ENCODE peak calls at places on chromosomes 3 and 15, in eight cellular contexts. L is NCI-H510A treated with DMSO at 0.1 percent for 48 hours; J is lower leg skin; O is activated T-helper 1 cell treated with anti-CD3 and anti-CD28 coated beads, Interleukin-12 subunit alpha, Interleukin-12 subunit beta, Interleukin-2, Interleukin-4 antibody, amounts not matched to agents 30 ng/mL and 10 ng/mL and 1 ng/mL, durations not matched to agents 14 hours and 24 hours and 36 hours; Q is DMS153; D is activated naive CD4-positive, alpha-beta T cell; C is SK-N-SH; A is BJ. P is an unnamed sample.
A peak's percentile ranks its signal among the peaks of the same experiment; 100 is the strongest.

GRCh38 chr3:72629191-72629611 is 219.0 kb downstream of the SHQ1 start:
- DNase-seq in L (no peak), J (no peak), O (no peak), Q (no peak), D (no peak), C (no peak), A (no peak), P (no peak)

GRCh38 chr15:63038926-63039673 is 3.4 kb upstream of the TPM1 start:
- DNase-seq in L (no peak), J (no peak), O (no peak), Q (no peak), D (no peak), C (no peak), A (peak; percentile 86), P (no peak)

GRCh38 chr15:85704021-85704420 is 90.7 kb downstream of the KLHL25 start:
- DNase-seq in L (no peak), J (no peak), O (no peak), Q (no peak), D (no peak), C (no peak), A (no peak), P (no peak)

GRCh38 chr15:65258863-65259262 is 27.8 kb downstream of the PARP16 start:
- DNase-seq in L (no peak), J (peak; percentile 70), O (no peak), Q (no peak), D (no peak), C (no peak), A (peak; percentile 34), P (no peak)

GRCh38 chr3:151864423-151865101 is 8.9 kb upstream of the SUCNR1 start:
- DNase-seq in L (no peak), J (no peak), O (no peak), Q (no peak), D (no peak), C (no peak), A (peak; percentile 87), P (no peak)

GRCh38 chr15:89492111-89492641 is 4.2 kb downstream of the RHCG start:
- DNase-seq in L (no peak), J (no peak), O (no peak), Q (no peak), D (no peak), C (peak; percentile 73), A (no peak), P (no peak)

GRCh38 chr3:46858996-46859710 is 4.1 kb downstream of the MYL3 start:
- DNase-seq in L (no peak), J (no peak), O (no peak), Q (no peak), D (no peak), C (no peak), A (no peak), P (no peak)

GRCh38 chr3:156750191-156750873 is 75.8 kb upstream of the LEKR1 start:
- DNase-seq in L (no peak), J (no peak), O (no peak), Q (peak; percentile 64), D (no peak), C (no peak), A (peak; percentile 16), P (no peak)

GRCh38 chr3:98903705-98904481 is 2.4 kb upstream of the DCBLD2 start:
- DNase-seq in L (no peak), J (no peak), O (no peak), Q (no peak), D (no peak), C (no peak), A (no peak), P (no peak)

GRCh38 chr15:55318588-55319494 is at the start of the genes PIGB and PIGBOS1:
- DNase-seq in L (peak; percentile 75), J (peak; percentile 80), O (peak; percentile 78), Q (peak; percentile 34), D (peak; percentile 73), C (peak; percentile 85), A (peak; percentile 37), P (peak; percentile 69)

GRCh38 chr3:64082411-64082810 is 59.1 kb upstream of the PSMD6 start:
- DNase-seq in L (no peak), J (no peak), O (no peak), Q (no peak), D (no peak), C (no peak), A (no peak), P (no peak)

GRCh38 chr3:126934149-126934548 is 48.8 kb upstream of the PLXNA1 start:
- DNase-seq in L (no peak), J (no peak), O (no peak), Q (no peak), D (no peak), C (peak; percentile 55), A (no peak), P (no peak)

GRCh38 chr15:88476635-88477038 is 9.1 kb downstream of the MRPS11 start:
- DNase-seq in L (peak; percentile 14), J (no peak), O (no peak), Q (no peak), D (no peak), C (peak; percentile 74), A (no peak), P (peak; percentile 14)

GRCh38 chr15:85563328-85563727 is 182.9 kb downstream of the AKAP13 start:
- DNase-seq in L (no peak), J (no peak), O (no peak), Q (no peak), D (no peak), C (no peak), A (no peak), P (no peak)

GRCh38 chr3:40398346-40398745 is 11.4 kb downstream of the ENTPD3 start:
- DNase-seq in L (no peak), J (no peak), O (no peak), Q (no peak), D (no peak), C (no peak), A (no peak), P (no peak)

GRCh38 chr15:47196057-47196456 is 521.2 kb upstream of the SEMA6D start:
- DNase-seq in L (peak; percentile 84), J (peak; percentile 56), O (peak; percentile 7), Q (peak; percentile 77), D (no peak), C (peak; percentile 70), A (peak; percentile 11), P (no peak)

GRCh38 chr15:99331366-99331765 is 80.1 kb downstream of the LRRC28 start:
- DNase-seq in L (no peak), J (no peak), O (no peak), Q (no peak), D (no peak), C (no peak), A (no peak), P (no peak)

GRCh38 chr3:58173029-58173669 is 37.6 kb downstream of the DNASE1L3 start:
- DNase-seq in L (peak; percentile 3), J (no peak), O (no peak), Q (no peak), D (no peak), C (no peak), A (no peak), P (no peak)

GRCh38 chr3:122067588-122068240 is 12.6 kb downstream of the CD86 start:
- DNase-seq in L (no peak), J (no peak), O (no peak), Q (no peak), D (no peak), C (no peak), A (no peak), P (no peak)

GRCh38 chr3:153752405-153753027 is 368.7 kb upstream of the ARHGEF26 start:
- DNase-seq in L (no peak), J (peak; percentile 26), O (no peak), Q (no peak), D (no peak), C (no peak), A (no peak), P (no peak)

P was measured in C1 segment of cervical spinal cord.